ENCODE peak calls at places on chromosomes 1 and 21, in seven cellular contexts. One of them, this sample, is unnamed.

GRCh38 chr1:205044745-205045144 is 1.7 kb downstream of the CNTN2 start:
- DNase-seq in pancreas: peak
- DNase-seq in kidney: no peak
- DNase-seq in K562: no peak
- DNase-seq in HT1080: no peak
- DNase-seq in GM12865: no peak
- DNase-seq in H4: no peak
- DNase-seq in this sample: no peak

GRCh38 chr1:81827942-81828341 is 27.2 kb downstream of the ADGRL2 start:
- DNase-seq in pancreas: no peak
- DNase-seq in kidney: no peak
- DNase-seq in K562: no peak
- DNase-seq in HT1080: no peak
- DNase-seq in GM12865: no peak
- DNase-seq in H4: no peak
- DNase-seq in this sample: no peak

GRCh38 chr1:236759252-236759859 is 35.7 kb upstream of the MTR start:
- DNase-seq in pancreas: no peak
- DNase-seq in kidney: no peak
- DNase-seq in K562: peak
- DNase-seq in HT1080: peak
- DNase-seq in GM12865: peak
- DNase-seq in H4: peak
- DNase-seq in this sample: no peak

GRCh38 chr1:190602325-190602724 is 124.7 kb upstream of the BRINP3 start:
- DNase-seq in pancreas: no peak
- DNase-seq in kidney: no peak
- DNase-seq in K562: no peak
- DNase-seq in HT1080: no peak
- DNase-seq in GM12865: no peak
- DNase-seq in H4: no peak
- DNase-seq in this sample: no peak

GRCh38 chr1:161994153-161994814 is 29.4 kb downstream of the OLFML2B start:
- DNase-seq in pancreas: no peak
- DNase-seq in kidney: no peak
- DNase-seq in K562: no peak
- DNase-seq in HT1080: no peak
- DNase-seq in GM12865: no peak
- DNase-seq in H4: no peak
- DNase-seq in this sample: no peak

GRCh38 chr1:176440176-176440575 is 22.8 kb upstream of the PAPPA2 start:
- DNase-seq in pancreas: no peak
- DNase-seq in kidney: no peak
- DNase-seq in K562: no peak
- DNase-seq in HT1080: no peak
- DNase-seq in GM12865: no peak
- DNase-seq in H4: no peak
- DNase-seq in this sample: no peak

GRCh38 chr1:40267767-40268187 is 9.7 kb downstream of the ZMPSTE24 start:
- DNase-seq in pancreas: no peak
- DNase-seq in kidney: no peak
- DNase-seq in K562: no peak
- DNase-seq in HT1080: peak
- DNase-seq in GM12865: no peak
- DNase-seq in H4: peak
- DNase-seq in this sample: no peak

GRCh38 chr1:1431006-1431844 is 4.3 kb upstream of the VWA1 start:
- DNase-seq in pancreas: peak
- DNase-seq in kidney: peak
- DNase-seq in K562: no peak
- DNase-seq in HT1080: no peak
- DNase-seq in GM12865: no peak
- DNase-seq in H4: no peak
- DNase-seq in this sample: no peak

GRCh38 chr1:110012100-110012499 is 22.3 kb upstream of the STRIP1 start:
- DNase-seq in pancreas: no peak
- DNase-seq in kidney: no peak
- DNase-seq in K562: no peak
- DNase-seq in HT1080: no peak
- DNase-seq in GM12865: peak
- DNase-seq in H4: no peak
- DNase-seq in this sample: no peak

GRCh38 chr1:9078035-9078948 is 8.9 kb upstream of the SLC2A5 start:
- DNase-seq in pancreas: no peak
- DNase-seq in kidney: no peak
- DNase-seq in K562: no peak
- DNase-seq in HT1080: peak
- DNase-seq in GM12865: peak
- DNase-seq in H4: peak
- DNase-seq in this sample: peak

GRCh38 chr1:219506337-219506944 is 106.5 kb downstream of the ZC3H11B start:
- DNase-seq in pancreas: no peak
- DNase-seq in kidney: no peak
- DNase-seq in K562: no peak
- DNase-seq in HT1080: no peak
- DNase-seq in GM12865: no peak
- DNase-seq in H4: no peak
- DNase-seq in this sample: no peak

GRCh38 chr1:183901748-183902341 is 96.9 kb downstream of the RGL1 start:
- DNase-seq in pancreas: no peak
- DNase-seq in kidney: no peak
- DNase-seq in K562: no peak
- DNase-seq in HT1080: no peak
- DNase-seq in GM12865: peak
- DNase-seq in H4: no peak
- DNase-seq in this sample: peak

GRCh38 chr1:228039006-228039481 is 32.2 kb downstream of the WNT3A start:
- DNase-seq in pancreas: peak
- DNase-seq in kidney: peak
- DNase-seq in K562: no peak
- DNase-seq in HT1080: no peak
- DNase-seq in GM12865: no peak
- DNase-seq in H4: no peak
- DNase-seq in this sample: no peak

GRCh38 chr1:223775711-223776074 is 63.4 kb downstream of the CAPN2 start:
- DNase-seq in pancreas: no peak
- DNase-seq in kidney: no peak
- DNase-seq in K562: no peak
- DNase-seq in HT1080: no peak
- DNase-seq in GM12865: no peak
- DNase-seq in H4: no peak
- DNase-seq in this sample: no peak

GRCh38 chr1:43270421-43271095 is 775 bp downstream of the TMEM125 start:
- DNase-seq in pancreas: peak
- DNase-seq in kidney: peak
- DNase-seq in K562: peak
- DNase-seq in HT1080: no peak
- DNase-seq in GM12865: no peak
- DNase-seq in H4: no peak
- DNase-seq in this sample: no peak

GRCh38 chr1:10283318-10283984 is 73.1 kb downstream of the KIF1B start:
- DNase-seq in pancreas: no peak
- DNase-seq in kidney: no peak
- DNase-seq in K562: peak
- DNase-seq in HT1080: no peak
- DNase-seq in GM12865: peak
- DNase-seq in H4: no peak
- DNase-seq in this sample: no peak

GRCh38 chr1:111553199-111553598 is 49.8 kb upstream of the ADORA3 start:
- DNase-seq in pancreas: no peak
- DNase-seq in kidney: no peak
- DNase-seq in K562: no peak
- DNase-seq in HT1080: peak
- DNase-seq in GM12865: no peak
- DNase-seq in H4: no peak
- DNase-seq in this sample: no peak

GRCh38 chr1:197268012-197268411 is at the start of gene CRB1:
- DNase-seq in pancreas: peak
- DNase-seq in kidney: no peak
- DNase-seq in K562: no peak
- DNase-seq in HT1080: no peak
- DNase-seq in GM12865: no peak
- DNase-seq in H4: no peak
- DNase-seq in this sample: no peak

GRCh38 chr1:114108741-114109255 is 44.9 kb downstream of the SYT6 start:
- DNase-seq in pancreas: no peak
- DNase-seq in kidney: no peak
- DNase-seq in K562: no peak
- DNase-seq in HT1080: peak
- DNase-seq in GM12865: peak
- DNase-seq in H4: no peak
- DNase-seq in this sample: peak

GRCh38 chr1:109764561-109765482 is 1.1 kb upstream of the EPS8L3 start:
- DNase-seq in pancreas: no peak
- DNase-seq in kidney: peak
- DNase-seq in K562: no peak
- DNase-seq in HT1080: no peak
- DNase-seq in GM12865: no peak
- DNase-seq in H4: no peak
- DNase-seq in this sample: no peak

GRCh38 chr21:43936186-43936967 is 71.4 kb downstream of the AGPAT3 start:
- DNase-seq in pancreas: peak
- DNase-seq in kidney: no peak
- DNase-seq in K562: no peak
- DNase-seq in HT1080: no peak
- DNase-seq in GM12865: no peak
- DNase-seq in H4: no peak
- DNase-seq in this sample: no peak

GRCh38 chr1:56151402-56151801 is 428.0 kb downstream of the PLPP3 start:
- DNase-seq in pancreas: no peak
- DNase-seq in kidney: no peak
- DNase-seq in K562: no peak
- DNase-seq in HT1080: no peak
- DNase-seq in GM12865: no peak
- DNase-seq in H4: no peak
- DNase-seq in this sample: no peak

GRCh38 chr1:11888206-11888876 is 29.6 kb upstream of the NPPB start:
- DNase-seq in pancreas: no peak
- DNase-seq in kidney: no peak
- DNase-seq in K562: no peak
- DNase-seq in HT1080: no peak
- DNase-seq in GM12865: no peak
- DNase-seq in H4: no peak
- DNase-seq in this sample: no peak

GRCh38 chr1:222829868-222830267 is 15.0 kb downstream of the DISP1 start:
- DNase-seq in pancreas: no peak
- DNase-seq in kidney: no peak
- DNase-seq in K562: no peak
- DNase-seq in HT1080: peak
- DNase-seq in GM12865: no peak
- DNase-seq in H4: peak
- DNase-seq in this sample: no peak

GRCh38 chr1:64474639-64475038 is 4.7 kb downstream of the CACHD1 start:
- DNase-seq in pancreas: peak
- DNase-seq in kidney: no peak
- DNase-seq in K562: no peak
- DNase-seq in HT1080: peak
- DNase-seq in GM12865: no peak
- DNase-seq in H4: peak
- DNase-seq in this sample: no peak

GRCh38 chr1:180177931-180178330 is 23.3 kb downstream of the QSOX1 start:
- DNase-seq in pancreas: no peak
- DNase-seq in kidney: peak
- DNase-seq in K562: no peak
- DNase-seq in HT1080: no peak
- DNase-seq in GM12865: no peak
- DNase-seq in H4: no peak
- DNase-seq in this sample: no peak

GRCh38 chr1:204493882-204494280 is 724 bp downstream of the PIK3C2B start:
- DNase-seq in pancreas: peak
- DNase-seq in kidney: peak
- DNase-seq in K562: peak
- DNase-seq in HT1080: peak
- DNase-seq in GM12865: peak
- DNase-seq in H4: peak
- DNase-seq in this sample: peak

GRCh38 chr1:185846672-185847440 is 112.7 kb downstream of the HMCN1 start:
- DNase-seq in pancreas: no peak
- DNase-seq in kidney: no peak
- DNase-seq in K562: no peak
- DNase-seq in HT1080: no peak
- DNase-seq in GM12865: no peak
- DNase-seq in H4: no peak
- DNase-seq in this sample: no peak

GRCh38 chr1:28074892-28075511 is 13.4 kb downstream of the EYA3 start:
- DNase-seq in pancreas: no peak
- DNase-seq in kidney: no peak
- DNase-seq in K562: no peak
- DNase-seq in HT1080: no peak
- DNase-seq in GM12865: no peak
- DNase-seq in H4: no peak
- DNase-seq in this sample: no peak

GRCh38 chr1:237270338-237270737 is 228.4 kb downstream of the RYR2 start:
- DNase-seq in pancreas: no peak
- DNase-seq in kidney: no peak
- DNase-seq in K562: no peak
- DNase-seq in HT1080: no peak
- DNase-seq in GM12865: no peak
- DNase-seq in H4: no peak
- DNase-seq in this sample: no peak

GRCh38 chr1:228937851-228938247 is 202.6 kb downstream of the RHOU start:
- DNase-seq in pancreas: no peak
- DNase-seq in kidney: no peak
- DNase-seq in K562: no peak
- DNase-seq in HT1080: no peak
- DNase-seq in GM12865: no peak
- DNase-seq in H4: no peak
- DNase-seq in this sample: no peak

GRCh38 chr1:43273708-43274107 is 3.9 kb downstream of the TMEM125 start:
- DNase-seq in pancreas: no peak
- DNase-seq in kidney: no peak
- DNase-seq in K562: no peak
- DNase-seq in HT1080: no peak
- DNase-seq in GM12865: no peak
- DNase-seq in H4: no peak
- DNase-seq in this sample: no peak